ENCODE peak calls at places on chromosomes 5 and 9, in six cellular contexts. I, U, B, C, O and W are unnamed samples.

GRCh38 chr9:93298498-93299417 is 114.8 kb downstream of the WNK2 start:
- DNase-seq in I (no peak), U (peak), B (peak), C (no peak), O (peak), W (no peak)

GRCh38 chr5:55601209-55601618 is 66.5 kb upstream of the PLPP1 start:
- DNase-seq in I (peak), U (peak), B (no peak), C (peak), O (peak), W (peak)

GRCh38 chr5:175657593-175658271 is at the start of gene HRH2:
- DNase-seq in I (peak), U (peak), B (peak), C (peak), O (no peak), W (peak)

GRCh38 chr9:109557481-109557880 is 59.4 kb upstream of the PTPN3 start:
- DNase-seq in I (no peak), U (no peak), B (no peak), C (no peak), O (no peak), W (no peak)

GRCh38 chr5:151477106-151477505 is 29.7 kb downstream of the SLC36A1 start:
- DNase-seq in I (peak), U (no peak), B (no peak), C (no peak), O (no peak), W (no peak)

GRCh38 chr9:94703488-94704140 is 22.9 kb upstream of the AOPEP start:
- DNase-seq in I (no peak), U (no peak), B (no peak), C (no peak), O (no peak), W (no peak)

GRCh38 chr5:100777680-100778281 is 125.3 kb downstream of the ST8SIA4 start:
- DNase-seq in I (peak), U (no peak), B (no peak), C (peak), O (no peak), W (peak)

GRCh38 chr9:129183495-129184308 is 5.6 kb upstream of the IER5L start:
- DNase-seq in I (no peak), U (no peak), B (no peak), C (no peak), O (no peak), W (peak)

GRCh38 chr5:81819556-81820314 is 68.8 kb upstream of the SSBP2 start:
- DNase-seq in I (peak), U (no peak), B (no peak), C (peak), O (no peak), W (no peak)

GRCh38 chr9:134317431-134318414 is 8.5 kb upstream of the RXRA start:
- DNase-seq in I (peak), U (peak), B (peak), C (peak), O (peak), W (no peak)

GRCh38 chr5:80239680-80240367 is 16.0 kb downstream of the SERINC5 start:
- DNase-seq in I (peak), U (no peak), B (no peak), C (peak), O (no peak), W (no peak)
- H3K27ac ChIP-seq in I (no peak), U (no peak), B (no peak), C (peak), O (no peak), W (no peak)

DNA sequence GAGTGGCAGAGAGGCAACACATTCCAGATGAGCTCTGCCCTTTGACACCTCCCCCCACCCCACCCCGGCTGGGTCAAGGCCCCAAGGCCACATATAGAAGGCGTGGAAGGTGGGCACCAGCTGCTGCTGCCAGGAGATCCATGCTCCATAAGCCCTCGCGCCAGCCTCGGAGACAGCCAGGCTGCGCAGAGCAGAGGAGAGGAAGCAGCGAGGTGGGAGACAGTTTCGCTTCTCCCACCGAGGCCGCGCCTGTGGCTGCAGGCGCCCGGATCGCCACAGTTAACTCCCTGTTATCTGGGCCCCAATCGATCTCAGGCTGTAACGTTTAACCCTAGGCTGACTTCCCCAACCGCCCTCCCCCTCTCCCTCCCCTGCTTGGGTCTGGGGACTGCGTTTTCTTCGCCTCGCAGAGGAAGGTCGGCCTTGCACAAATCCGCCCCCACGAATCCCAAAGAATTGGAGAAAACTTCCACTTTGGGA is 1.2 kb upstream of the CXXC5 start:
- DNase-seq in I (no peak), U (peak), B (peak), C (no peak), O (peak), W (peak)
- H3K27ac ChIP-seq in I (no peak), U (no peak), B (no peak), C (no peak), O (no peak), W (no peak)

GRCh38 chr5:52728201-52728600 is 59.5 kb upstream of the ITGA1 start:
- DNase-seq in I (no peak), U (no peak), B (no peak), C (no peak), O (no peak), W (no peak)

GRCh38 chr5:52727568-52727967 is 60.1 kb upstream of the ITGA1 start:
- DNase-seq in I (peak), U (no peak), B (no peak), C (peak), O (no peak), W (no peak)

GRCh38 chr5:52725065-52725746 is 62.5 kb upstream of the ITGA1 start:
- DNase-seq in I (peak), U (no peak), B (no peak), C (peak), O (no peak), W (peak)

GRCh38 chr5:52727001-52727400 is 60.7 kb upstream of the ITGA1 start:
- DNase-seq in I (no peak), U (no peak), B (no peak), C (no peak), O (no peak), W (no peak)

GRCh38 chr5:52725781-52726180 is 61.9 kb upstream of the ITGA1 start:
- DNase-seq in I (peak), U (no peak), B (no peak), C (no peak), O (peak), W (peak)
- H3K27ac ChIP-seq in I (no peak), U (peak), B (peak), C (no peak), O (no peak), W (peak)

GRCh38 chr5:115736690-115737005 is 79.8 kb downstream of the CDO1 start:
- DNase-seq in I (no peak), U (no peak), B (no peak), C (no peak), O (no peak), W (no peak)

GRCh38 chr5:115733607-115734006 is 82.9 kb downstream of the CDO1 start:
- DNase-seq in I (no peak), U (no peak), B (no peak), C (no peak), O (no peak), W (no peak)

GRCh38 chr5:115737452-115737851 is 79.0 kb downstream of the CDO1 start:
- DNase-seq in I (no peak), U (no peak), B (no peak), C (no peak), O (no peak), W (no peak)

GRCh38 chr5:115736004-115736689 is 80.3 kb downstream of the CDO1 start:
- DNase-seq in I (no peak), U (no peak), B (no peak), C (no peak), O (no peak), W (no peak)

GRCh38 chr5:115735108-115735998 is 81.1 kb downstream of the CDO1 start:
- DNase-seq in I (no peak), U (no peak), B (no peak), C (no peak), O (no peak), W (no peak)
- H3K27ac ChIP-seq in I (no peak), U (peak), B (no peak), C (no peak), O (no peak), W (no peak)

GRCh38 chr9:33076031-33076359 is 479 bp downstream of the SMU1 start:
- DNase-seq in I (no peak), U (no peak), B (no peak), C (peak), O (no peak), W (no peak)
- H3K27ac ChIP-seq in I (peak), U (peak), B (peak), C (peak), O (peak), W (peak)

DNA sequence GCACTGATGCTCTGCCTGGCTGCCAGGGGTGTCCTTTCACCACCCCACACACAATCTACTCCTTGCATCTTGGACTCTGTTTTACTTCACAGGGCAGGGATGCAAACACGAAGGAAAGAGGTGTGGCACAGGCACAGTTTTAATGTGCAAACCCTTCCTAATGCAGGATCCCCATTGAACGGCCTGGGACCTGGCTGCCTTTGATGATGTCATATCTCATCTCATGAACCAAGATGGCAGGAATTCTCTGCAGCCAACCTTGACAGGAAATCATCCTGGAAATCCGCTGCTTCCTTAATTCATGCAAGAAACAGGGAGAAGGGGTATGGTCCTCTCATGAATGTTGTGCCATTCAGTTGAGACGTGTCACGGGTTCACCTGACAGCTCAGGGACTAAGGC is 91.4 kb downstream of the LMNB1 start:
- DNase-seq in I (no peak), U (no peak), B (no peak), C (no peak), O (no peak), W (no peak)
- H3K27ac ChIP-seq in I (no peak), U (no peak), B (no peak), C (no peak), O (no peak), W (no peak)

GRCh38 chr5:80186634-80187033 is 69.2 kb downstream of the SERINC5 start:
- DNase-seq in I (no peak), U (no peak), B (no peak), C (no peak), O (no peak), W (peak)

GRCh38 chr5:80189201-80189600 is 66.6 kb downstream of the SERINC5 start:
- DNase-seq in I (no peak), U (no peak), B (no peak), C (no peak), O (no peak), W (no peak)

GRCh38 chr5:80187691-80188090 is 68.2 kb downstream of the SERINC5 start:
- DNase-seq in I (no peak), U (no peak), B (no peak), C (no peak), O (no peak), W (no peak)

GRCh38 chr5:80185095-80185494 is 70.8 kb downstream of the SERINC5 start:
- DNase-seq in I (no peak), U (no peak), B (no peak), C (no peak), O (no peak), W (no peak)

GRCh38 chr5:80187274-80187673 is 68.6 kb downstream of the SERINC5 start:
- DNase-seq in I (no peak), U (no peak), B (no peak), C (no peak), O (no peak), W (no peak)
- H3K27ac ChIP-seq in I (no peak), U (no peak), B (peak), C (no peak), O (no peak), W (peak)